ENCODE peak calls at places on chromosomes 12 and 14, in four cellular contexts. S is SK-N-SH, A is IMR-90, E is fibroblast of lung. R is an unnamed sample.

GRCh38 chr12:101407054-101407437 is 526 bp downstream of the ARL1 start:
- DNase-seq in E (no peak), S (no peak), A (no peak), R (no peak)

GRCh38 chr14:25041898-25042297 is 8.0 kb downstream of the STXBP6 start:
- DNase-seq in A (no peak), S (no peak), E (no peak), R (no peak)

GRCh38 chr14:51225751-51226150 is 14.3 kb upstream of the TMX1 start:
- DNase-seq in E (peak), S (no peak), A (peak), R (no peak)

GRCh38 chr12:75724913-75725312 is 213.5 kb upstream of the KRR1 start:
- DNase-seq in E (peak), S (peak), A (peak), R (no peak)

GRCh38 chr12:85445060-85445938 is 165.3 kb downstream of the ALX1 start:
- DNase-seq in S (peak), A (no peak), E (no peak), R (no peak)

GRCh38 chr14:76715102-76715926 is 46.0 kb upstream of the VASH1 start:
- DNase-seq in S (no peak), A (no peak), E (no peak), R (peak)

GRCh38 chr14:20195911-20196310 is 5.2 kb downstream of the OR11G2 start:
- DNase-seq in S (no peak), A (no peak), E (no peak), R (no peak)

GRCh38 chr14:103284574-103285467 is 49.2 kb upstream of the EIF5 start:
- DNase-seq in E (peak), S (no peak), A (peak), R (no peak)

GRCh38 chr12:22105542-22105941 is 59.5 kb downstream of the CMAS start:
- DNase-seq in E (peak), A (peak), S (no peak), R (no peak)

GRCh38 chr12:76777765-76778216 is 13.9 kb downstream of the ZDHHC17 start:
- DNase-seq in S (no peak), E (no peak), A (no peak), R (no peak)

GRCh38 chr14:105019861-105020814 is 745 bp downstream of the CDCA4 start:
- DNase-seq in E (no peak), A (peak), S (no peak), R (peak)

GRCh38 chr12:130606245-130606644 is 109.9 kb downstream of the RIMBP2 start:
- DNase-seq in A (no peak), S (no peak), E (no peak), R (no peak)

GRCh38 chr12:64621257-64621942 is 11.1 kb downstream of the RASSF3 start:
- DNase-seq in E (peak), S (no peak), A (peak), R (no peak)

GRCh38 chr12:34297126-34297789 is 275.0 kb downstream of the ALG10 start:
- DNase-seq in S (no peak), A (no peak), E (no peak), R (no peak)

GRCh38 chr14:61281186-61281676 is at the start of gene TMEM30B:
- DNase-seq in E (no peak), S (no peak), A (no peak), R (no peak)

GRCh38 chr12:2076196-2076570 is 23.4 kb downstream of the CACNA1C start:
- DNase-seq in E (peak), A (peak), S (no peak), R (no peak)

GRCh38 chr12:10615532-10615931 is 2.1 kb upstream of the MAGOHB start:
- DNase-seq in S (no peak), A (no peak), E (no peak), R (no peak)

GRCh38 chr14:85317491-85318021 is 212.4 kb upstream of the FLRT2 start:
- DNase-seq in A (peak), S (no peak), E (no peak), R (no peak)

GRCh38 chr14:23722675-23723074 is 86.5 kb downstream of the DHRS2 start:
- DNase-seq in A (no peak), S (no peak), E (no peak), R (no peak)

GRCh38 chr14:105365681-105366080 is 32.7 kb upstream of the TEX22 start:
- DNase-seq in E (no peak), S (no peak), A (no peak), R (no peak)

GRCh38 chr14:75315143-75315542 is 36.5 kb downstream of the FOS start:
- DNase-seq in E (peak), S (peak), A (peak), R (no peak)

GRCh38 chr14:35403085-35403396 is 1.5 kb downstream of the NFKBIA start:
- DNase-seq in E (no peak), S (no peak), A (peak), R (no peak)

GRCh38 chr12:95663525-95663924 is 112.2 kb upstream of the USP44 start:
- DNase-seq in S (no peak), A (no peak), E (no peak), R (no peak)

GRCh38 chr12:124240493-124240892 is 54.4 kb upstream of the RFLNA start:
- DNase-seq in A (no peak), S (peak), E (no peak), R (no peak)

GRCh38 chr12:2177751-2178150 is 125.0 kb downstream of the CACNA1C start:
- DNase-seq in A (no peak), E (no peak), S (no peak), R (no peak)

GRCh38 chr12:65756956-65757511 is 67.2 kb upstream of the HMGA2 start:
- DNase-seq in S (no peak), A (peak), E (no peak), R (no peak)

GRCh38 chr14:52338282-52338681 is 24.2 kb downstream of the PTGER2 start:
- DNase-seq in E (peak), A (peak), S (no peak), R (no peak)

GRCh38 chr12:69579029-69579428 is 6.2 kb upstream of the CCT2 start:
- DNase-seq in S (no peak), E (no peak), A (no peak), R (no peak)

GRCh38 chr14:105303949-105304348 is 3.1 kb upstream of the BRF1 start:
- DNase-seq in S (no peak), E (no peak), A (no peak), R (no peak)

GRCh38 chr14:65168840-65169239 is 66.5 kb upstream of the MAX start:
- DNase-seq in E (peak), S (no peak), A (no peak), R (no peak)

GRCh38 chr12:46383654-46384450 is 11.3 kb upstream of the SLC38A2 start:
- DNase-seq in A (peak), S (no peak), E (peak), R (peak)

GRCh38 chr14:106879241-106879640 is 1352.9 kb downstream of the TMEM121 start:
- DNase-seq in A (no peak), S (peak), E (no peak), R (no peak)

GRCh38 chr12:13342971-13343370 is 146.4 kb downstream of the EMP1 start:
- DNase-seq in E (no peak), A (no peak), S (no peak), R (no peak)

GRCh38 chr12:105359840-105360239 is 29.3 kb downstream of the C12orf75 start:
- DNase-seq in E (no peak), A (peak), S (no peak), R (no peak)
- H3K4me2 ChIP-seq in E (no peak), A (no peak), S (no peak), R (no peak)

DNA sequence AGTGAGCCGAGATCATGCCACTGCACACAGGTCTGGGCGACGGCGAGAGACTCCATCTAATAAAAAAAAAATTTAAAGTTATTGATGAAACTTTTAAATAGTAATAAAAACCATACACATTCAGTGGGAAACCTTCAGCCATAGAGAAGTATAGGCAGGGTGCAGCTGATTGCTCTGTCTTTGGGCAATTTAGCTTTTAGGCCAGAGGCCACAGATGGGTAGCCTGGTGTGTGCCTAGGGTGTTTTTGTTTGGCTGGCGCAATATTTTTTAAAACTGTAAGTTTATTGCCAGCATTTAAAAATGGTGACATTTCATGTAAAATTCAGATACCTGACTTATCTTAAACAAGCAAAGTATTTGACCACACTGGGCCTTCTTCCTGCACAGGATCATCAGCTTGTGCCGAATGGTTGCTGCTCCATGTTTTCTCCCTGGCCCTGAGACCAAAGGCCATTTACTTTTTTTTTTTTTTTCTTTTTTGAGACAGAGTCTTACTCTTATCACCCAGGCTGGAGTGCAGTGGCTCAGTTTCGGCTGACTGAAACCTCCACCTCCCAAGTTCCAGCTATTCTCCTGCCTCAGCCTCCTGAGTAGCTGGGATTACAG is 16.2 kb downstream of the EXD2 start:
- DNase-seq in A (no peak), S (no peak), E (no peak), R (no peak)
- H3K4me2 ChIP-seq in A (no peak), S (no peak), E (no peak), R (no peak)

GRCh38 chr14:32984531-32984930 is 45.9 kb downstream of the NPAS3 start:
- DNase-seq in S (no peak), E (no peak), A (no peak), R (no peak)

GRCh38 chr14:32980887-32981501 is 42.3 kb downstream of the NPAS3 start:
- DNase-seq in S (no peak), E (no peak), A (no peak), R (no peak)

GRCh38 chr14:32980178-32980886 is 41.7 kb downstream of the NPAS3 start:
- DNase-seq in S (no peak), E (no peak), A (no peak), R (no peak)

GRCh38 chr14:32977913-32978312 is 39.2 kb downstream of the NPAS3 start:
- DNase-seq in S (no peak), A (no peak), E (no peak), R (no peak)

GRCh38 chr14:32978691-32979255 is 40.1 kb downstream of the NPAS3 start:
- DNase-seq in A (no peak), E (no peak), S (no peak), R (no peak)
- H3K4me2 ChIP-seq in A (no peak), E (no peak), S (no peak), R (no peak)

GRCh38 chr14:33998263-33998662 is 47.4 kb upstream of the EGLN3 start:
- DNase-seq in S (no peak), E (no peak), A (no peak), R (no peak)
- H3K4me2 ChIP-seq in S (no peak), E (no peak), A (no peak), R (no peak)

DNA sequence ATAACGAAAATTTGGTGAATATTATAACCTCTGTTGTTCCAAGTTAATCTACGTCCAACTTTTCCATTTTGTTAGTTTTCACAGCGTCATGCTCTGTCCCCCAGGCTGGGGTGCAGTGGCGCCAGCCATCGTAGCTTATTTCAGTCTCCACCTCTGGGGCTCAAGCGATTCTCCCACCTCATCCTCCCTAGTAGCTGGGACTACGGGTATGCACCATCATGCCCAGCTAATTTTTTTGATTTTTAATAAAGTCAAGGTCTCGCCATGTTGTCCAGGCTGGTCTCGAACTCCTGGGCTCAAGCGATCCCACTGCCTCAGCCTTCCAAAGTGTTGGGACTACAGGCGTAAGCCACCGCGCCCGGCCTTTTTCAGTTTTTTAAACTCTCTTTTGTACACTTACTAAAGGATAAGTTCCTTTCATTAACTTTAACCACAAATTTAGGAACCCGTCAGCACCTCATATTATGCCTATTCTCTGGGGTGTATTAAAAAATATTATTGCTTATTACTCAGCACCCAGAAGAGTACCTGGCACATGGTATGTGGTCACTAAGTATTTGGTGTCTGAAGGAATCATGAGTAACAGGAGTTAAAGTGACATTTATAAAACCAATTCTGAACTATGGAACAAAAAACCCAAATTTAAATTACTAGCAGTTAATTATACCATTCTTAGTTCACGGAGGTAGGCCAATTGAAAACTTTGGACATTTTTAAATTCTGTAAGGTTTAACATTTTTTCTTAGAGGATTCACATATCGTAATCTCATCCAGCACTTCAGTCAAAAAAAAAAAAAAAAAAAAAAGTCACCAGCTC is 925 bp upstream of the MIPOL1 start:
- DNase-seq in S (no peak), E (no peak), A (no peak), R (no peak)
- H3K4me2 ChIP-seq in S (peak), E (peak), A (peak), R (peak)

GRCh38 chr12:48629541-48629940 is 52.5 kb downstream of the KANSL2 start:
- DNase-seq in S (no peak), E (no peak), A (no peak), R (no peak)
- H3K4me2 ChIP-seq in S (no peak), E (no peak), A (no peak), R (no peak)

DNA sequence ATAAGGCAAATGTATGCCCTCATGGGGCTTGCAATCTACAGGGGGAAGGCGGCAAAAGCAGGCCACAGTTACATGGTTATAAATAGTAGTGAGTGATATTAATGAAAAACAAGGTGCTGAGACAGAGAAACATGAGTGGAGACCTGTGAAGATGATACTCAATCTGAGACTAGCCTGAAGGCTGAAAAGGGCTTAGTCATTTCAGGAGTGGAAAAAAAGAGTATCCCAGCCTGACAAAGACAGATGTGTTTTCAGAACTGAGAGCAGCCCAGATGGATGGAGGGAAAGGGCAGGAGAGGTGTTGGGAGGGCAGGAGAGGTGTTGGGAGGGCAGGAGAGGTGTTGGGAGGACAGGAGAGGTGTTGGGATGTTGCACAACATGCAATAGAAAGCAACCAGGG is 181.9 kb downstream of the C12orf42 start:
- DNase-seq in E (no peak), S (no peak), A (no peak), R (no peak)
- H3K4me2 ChIP-seq in E (no peak), S (no peak), A (no peak), R (no peak)

DNA sequence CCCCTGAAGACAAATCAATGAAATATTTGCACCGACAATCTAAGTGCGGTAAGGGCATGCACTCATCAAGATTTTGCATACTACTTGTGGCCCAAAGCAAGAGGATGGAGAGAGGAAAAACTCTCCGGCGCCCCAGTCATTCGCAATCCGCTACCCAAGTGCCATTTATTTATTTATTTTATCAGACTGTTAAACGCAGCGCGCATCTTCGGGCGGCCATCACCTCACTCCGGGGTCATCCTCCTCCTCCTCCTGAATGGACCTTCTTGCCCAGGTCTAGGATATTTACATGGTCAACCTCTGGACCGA is 1.2 kb downstream of the NOVA1 start:
- DNase-seq in E (peak), S (no peak), A (peak), R (no peak)
- H3K4me2 ChIP-seq in E (peak), S (peak), A (peak), R (peak)

GRCh38 chr14:28983279-28983678 is 216.7 kb downstream of the FOXG1 start:
- DNase-seq in S (no peak), A (no peak), E (no peak), R (no peak)

GRCh38 chr14:28987516-28987915 is 220.9 kb downstream of the FOXG1 start:
- DNase-seq in A (peak), S (no peak), E (no peak), R (no peak)

GRCh38 chr14:28982228-28982627 is 215.6 kb downstream of the FOXG1 start:
- DNase-seq in E (no peak), S (no peak), A (no peak), R (no peak)
- H3K4me2 ChIP-seq in E (no peak), S (no peak), A (no peak), R (no peak)

R was measured in neuronal stem cell.